ENCODE peak calls at places on chromosomes 16 and 17, in eight cellular contexts. X is IMR-90, Q is adrenal gland, H is heart left ventricle, S is heart right ventricle, J is aorta, W is K562, E is mucosa of descending colon. A is an unnamed sample.
A peak's percentile ranks its signal among the peaks of the same experiment; 100 is the strongest.

GRCh38 chr17:60744355-60744958 is 66.8 kb downstream of the BCAS3 start:
- DNase-seq in X (peak; percentile 24), Q (no peak), H (no peak), S (no peak), J (no peak), W (no peak), E (no peak), A (no peak)

GRCh38 chr16:49733278-49734009 is 122.5 kb downstream of the ZNF423 start:
- DNase-seq in X (no peak), Q (no peak), H (no peak), S (no peak), J (no peak), W (no peak), E (no peak), A (no peak)

GRCh38 chr16:57388359-57389086 is 16.0 kb upstream of the CCL17 start:
- DNase-seq in X (no peak), Q (no peak), H (no peak), S (no peak), J (no peak), W (no peak), E (no peak), A (no peak)

GRCh38 chr17:33055171-33055611 is 63.5 kb downstream of the SPACA3 start:
- DNase-seq in X (no peak), Q (no peak), H (no peak), S (no peak), J (no peak), W (no peak), E (no peak), A (no peak)

GRCh38 chr17:5745091-5745820 is 160.9 kb upstream of the NLRP1 start:
- DNase-seq in X (no peak), Q (no peak), H (no peak), S (no peak), J (no peak), W (no peak), E (no peak), A (no peak)

GRCh38 chr16:75593308-75593707 is 27.1 kb downstream of the GABARAPL2 start:
- DNase-seq in X (no peak), Q (no peak), H (no peak), S (no peak), J (no peak), W (no peak), E (no peak), A (no peak)

GRCh38 chr17:66373944-66374817 is 71.8 kb downstream of the PRKCA start:
- DNase-seq in X (no peak), Q (peak; percentile 41), H (peak; percentile 18), S (peak; percentile 41), J (no peak), W (peak; percentile 54), E (peak; percentile 60), A (no peak)

GRCh38 chr17:70006159-70006558 is 68.9 kb upstream of the KCNJ16 start:
- DNase-seq in X (peak; percentile 50), Q (no peak), H (no peak), S (no peak), J (no peak), W (no peak), E (no peak), A (no peak)

GRCh38 chr17:78996781-78997201 is 12.8 kb downstream of the CANT1 start:
- DNase-seq in X (no peak), Q (peak; percentile 26), H (no peak), S (no peak), J (no peak), W (no peak), E (no peak), A (no peak)

GRCh38 chr17:61477204-61477834 is 25.1 kb downstream of the TBX4 start:
- DNase-seq in X (no peak), Q (no peak), H (no peak), S (no peak), J (no peak), W (no peak), E (no peak), A (no peak)

GRCh38 chr16:65767125-65767524 is 599.4 kb upstream of the CDH5 start:
- DNase-seq in X (no peak), Q (no peak), H (no peak), S (no peak), J (no peak), W (peak; percentile 44), E (no peak), A (no peak)

GRCh38 chr17:37100231-37100630 is 151.5 kb downstream of the AATF start:
- DNase-seq in X (no peak), Q (no peak), H (no peak), S (no peak), J (no peak), W (no peak), E (no peak), A (no peak)

GRCh38 chr17:37050905-37051304 is 102.2 kb downstream of the AATF start:
- DNase-seq in X (peak; percentile 17), Q (no peak), H (no peak), S (no peak), J (no peak), W (no peak), E (no peak), A (no peak)

GRCh38 chr17:42284566-42284965 is 3.7 kb upstream of the STAT5A start:
- DNase-seq in X (no peak), Q (peak; percentile 17), H (no peak), S (no peak), J (peak; percentile 29), W (no peak), E (no peak), A (peak; percentile 11)

GRCh38 chr17:21019976-21020575 is 22.7 kb downstream of the USP22 start:
- DNase-seq in X (no peak), Q (no peak), H (no peak), S (no peak), J (peak; percentile 70), W (no peak), E (no peak), A (no peak)

GRCh38 chr17:29141484-29141835 is 38.7 kb downstream of the MYO18A start:
- DNase-seq in X (no peak), Q (no peak), H (no peak), S (no peak), J (no peak), W (no peak), E (no peak), A (no peak)

GRCh38 chr17:79562806-79563141 is 48.1 kb downstream of the RBFOX3 start:
- DNase-seq in X (no peak), Q (no peak), H (no peak), S (no peak), J (no peak), W (no peak), E (no peak), A (no peak)

GRCh38 chr17:67833134-67833533 is 7.8 kb downstream of the BPTF start:
- DNase-seq in X (no peak), Q (no peak), H (no peak), S (no peak), J (no peak), W (no peak), E (no peak), A (no peak)
- H3K4me1 ChIP-seq in X (peaks cover 16% of the 10 kb centered on the region), Q (peaks cover 16% of the 10 kb centered on the region), H (peaks cover 48% of the 10 kb centered on the region), S (peaks cover 43% of the 10 kb centered on the region), J (no peaks in the 10 kb centered on the region), W (peaks cover 6% of the 10 kb centered on the region), E (peaks cover 14% of the 10 kb centered on the region), A (peaks cover 5% of the 10 kb centered on the region)

DNA sequence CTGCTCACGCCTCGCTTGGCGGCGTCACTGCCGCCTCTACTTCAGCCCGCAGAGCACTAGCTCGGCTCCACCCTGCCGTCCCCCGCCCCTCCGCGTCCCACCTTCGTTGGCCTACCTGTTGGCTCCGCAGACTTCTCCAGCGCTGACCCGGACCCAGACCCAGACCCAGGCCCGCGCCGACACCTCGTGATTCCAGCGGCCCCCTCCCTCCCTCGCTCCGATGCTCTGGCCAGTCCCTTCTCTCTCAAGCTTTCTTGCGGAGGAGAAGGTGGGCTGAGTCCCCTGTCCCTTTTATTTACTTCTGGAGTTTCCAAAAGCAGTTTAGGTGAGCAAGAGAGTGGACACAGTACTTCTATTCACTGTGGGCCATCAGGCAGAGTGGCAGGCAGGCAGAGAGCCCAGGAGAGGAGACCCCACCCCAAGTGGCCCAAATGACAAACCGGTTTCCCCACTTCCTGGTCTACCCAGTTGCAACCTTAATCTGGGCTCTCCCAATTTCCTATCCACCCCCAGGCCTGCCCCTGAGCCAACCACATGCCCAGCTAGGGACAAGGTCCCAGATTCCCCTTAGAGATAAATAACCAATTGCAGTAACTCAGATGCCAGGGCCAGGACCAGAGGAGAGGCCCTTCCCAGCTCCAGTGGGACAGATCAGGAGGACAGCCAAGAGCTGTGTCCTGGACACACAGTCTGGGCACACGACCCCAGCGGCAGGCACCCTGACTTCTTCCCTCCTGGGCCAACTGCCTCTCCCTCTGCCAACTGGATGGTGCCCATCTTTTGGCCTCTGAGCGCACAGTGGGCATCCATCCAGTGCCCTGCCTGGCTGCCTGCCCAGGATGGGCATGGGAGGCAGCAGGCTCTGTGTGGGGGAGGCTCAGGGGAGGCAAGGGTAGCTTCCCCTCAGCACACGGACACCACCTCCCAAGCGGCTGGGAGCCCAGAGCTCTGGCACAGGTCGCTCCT is 1.2 kb upstream of the SRCIN1 start:
- DNase-seq in X (no peak), Q (no peak), H (peak; percentile 62), S (peak; percentile 75), J (no peak), W (no peak), E (peak; percentile 60), A (no peak)
- H3K4me3 ChIP-seq in X (no peak overlapping the region), Q (no peak overlapping the region), H (peak overlapping the region; percentile 60), S (peak overlapping the region; percentile 53), J (peak overlapping the region; percentile 44), W (peak overlapping the region; percentile 68), E (no peak overlapping the region), A (no peak overlapping the region)

GRCh38 chr16:11580451-11581086 is 6.2 kb downstream of the LITAF start:
- DNase-seq in X (no peak), Q (no peak), H (no peak), S (no peak), J (peak; percentile 24), W (no peak), E (peak; percentile 40), A (no peak)

GRCh38 chr16:11572301-11572995 is 14.3 kb downstream of the LITAF start:
- DNase-seq in X (no peak), Q (no peak), H (no peak), S (no peak), J (no peak), W (no peak), E (no peak), A (no peak)

GRCh38 chr16:11581677-11582076 is 5.0 kb downstream of the LITAF start:
- DNase-seq in X (no peak), Q (no peak), H (no peak), S (no peak), J (no peak), W (no peak), E (no peak), A (no peak)

GRCh38 chr16:11575223-11575589 is 11.5 kb downstream of the LITAF start:
- DNase-seq in X (no peak), Q (no peak), H (no peak), S (no peak), J (peak; percentile 38), W (no peak), E (no peak), A (no peak)

GRCh38 chr16:11576427-11577289 is 10.1 kb downstream of the LITAF start:
- DNase-seq in X (no peak), Q (no peak), H (no peak), S (no peak), J (peak; percentile 55), W (no peak), E (no peak), A (no peak)
- H3K4me1 ChIP-seq in X (peaks cover 2% of the 10 kb centered on the region), Q (no peaks in the 10 kb centered on the region), H (peaks cover 13% of the 10 kb centered on the region), S (no peaks in the 10 kb centered on the region), J (no peaks in the 10 kb centered on the region), W (no peaks in the 10 kb centered on the region), E (peaks cover 32% of the 10 kb centered on the region), A (peaks cover 5% of the 10 kb centered on the region)

DNA sequence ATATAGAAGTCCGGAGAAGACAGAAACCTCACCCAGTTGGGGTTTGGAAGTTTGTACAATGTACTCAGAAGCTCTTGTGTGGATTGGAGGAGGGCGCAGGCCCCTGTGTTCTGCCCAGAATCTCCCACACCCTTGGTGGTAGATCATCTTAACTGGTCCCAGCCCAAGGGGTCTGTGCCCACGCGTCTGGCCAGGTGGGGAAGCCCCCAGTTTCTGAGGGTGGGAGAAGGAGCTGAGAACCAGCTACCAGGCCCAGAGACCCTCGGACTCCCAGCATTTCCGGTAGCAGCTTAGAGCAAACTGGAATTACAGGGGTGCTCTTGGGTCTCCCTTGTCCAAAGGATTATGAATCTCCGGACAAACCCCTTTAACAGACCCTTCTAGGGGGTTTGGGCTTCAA is 2.3 kb upstream of the PPP1R9B start:
- DNase-seq in X (no peak), Q (no peak), H (no peak), S (no peak), J (peak; percentile 44), W (no peak), E (peak; percentile 58), A (no peak)
- H3K4me3 ChIP-seq in X (no peak overlapping the region), Q (no peak overlapping the region), H (peak overlapping the region; percentile 98), S (peak overlapping the region; percentile 90), J (no peak overlapping the region), W (peak overlapping the region; percentile 67), E (no peak overlapping the region), A (no peak overlapping the region)

A was measured in uterus.